ENCODE peak calls at places on chromosome 21, in nine cellular contexts. One of them, this sample, is unnamed.
A peak's percentile ranks its signal among the peaks of the same experiment; 100 is the strongest.

GRCh38 chr21:32918467-32919140 is 107.1 kb upstream of the OLIG2 start:
- DNase-seq in T47D: no peak
- DNase-seq in progenitor cell of endocrine pancreas: no peak
- DNase-seq in posterior cingulate gyrus: no peak
- DNase-seq in PC-3: no peak
- DNase-seq in frontal cortex: no peak
- DNase-seq in T-helper 2 cell: no peak
- DNase-seq in activated CD4-positive, alpha-beta T cell treated with anti-CD3 and anti-CD28 coated beads for 48 hours: no peak
- DNase-seq in nephron progenitor cell: no peak
- DNase-seq in this sample: peak; percentile 28

GRCh38 chr21:42031816-42032215 is 21.7 kb upstream of the ZBTB21 start:
- DNase-seq in T47D: no peak
- DNase-seq in progenitor cell of endocrine pancreas: no peak
- DNase-seq in posterior cingulate gyrus: no peak
- DNase-seq in PC-3: no peak
- DNase-seq in frontal cortex: no peak
- DNase-seq in T-helper 2 cell: no peak
- DNase-seq in activated CD4-positive, alpha-beta T cell treated with anti-CD3 and anti-CD28 coated beads for 48 hours: no peak
- DNase-seq in nephron progenitor cell: no peak
- DNase-seq in this sample: no peak

GRCh38 chr21:41631564-41632461 is 123.9 kb upstream of the TMPRSS2 start:
- DNase-seq in T47D: no peak
- DNase-seq in progenitor cell of endocrine pancreas: no peak
- DNase-seq in posterior cingulate gyrus: no peak
- DNase-seq in PC-3: peak; percentile 96
- DNase-seq in frontal cortex: no peak
- DNase-seq in T-helper 2 cell: no peak
- DNase-seq in activated CD4-positive, alpha-beta T cell treated with anti-CD3 and anti-CD28 coated beads for 48 hours: no peak
- DNase-seq in nephron progenitor cell: no peak
- DNase-seq in this sample: no peak

GRCh38 chr21:44898851-44899767 is 21.6 kb downstream of the ITGB2 start:
- DNase-seq in T47D: no peak
- DNase-seq in progenitor cell of endocrine pancreas: no peak
- DNase-seq in posterior cingulate gyrus: peak; percentile 19
- DNase-seq in PC-3: no peak
- DNase-seq in frontal cortex: no peak
- DNase-seq in T-helper 2 cell: no peak
- DNase-seq in activated CD4-positive, alpha-beta T cell treated with anti-CD3 and anti-CD28 coated beads for 48 hours: no peak
- DNase-seq in nephron progenitor cell: no peak
- DNase-seq in this sample: no peak

GRCh38 chr21:46424621-46425020 is 34.1 kb upstream of the DIP2A start:
- DNase-seq in T47D: no peak
- DNase-seq in progenitor cell of endocrine pancreas: no peak
- DNase-seq in posterior cingulate gyrus: no peak
- DNase-seq in PC-3: no peak
- DNase-seq in frontal cortex: no peak
- DNase-seq in T-helper 2 cell: no peak
- DNase-seq in activated CD4-positive, alpha-beta T cell treated with anti-CD3 and anti-CD28 coated beads for 48 hours: no peak
- DNase-seq in nephron progenitor cell: no peak
- DNase-seq in this sample: no peak

GRCh38 chr21:32807717-32808380 is 36.3 kb upstream of the PAXBP1 start:
- DNase-seq in T47D: no peak
- DNase-seq in progenitor cell of endocrine pancreas: no peak
- DNase-seq in posterior cingulate gyrus: no peak
- DNase-seq in PC-3: peak; percentile 25
- DNase-seq in frontal cortex: peak; percentile 18
- DNase-seq in T-helper 2 cell: no peak
- DNase-seq in activated CD4-positive, alpha-beta T cell treated with anti-CD3 and anti-CD28 coated beads for 48 hours: no peak
- DNase-seq in nephron progenitor cell: no peak
- DNase-seq in this sample: no peak

GRCh38 chr21:37550618-37551405 is 184.2 kb downstream of the DYRK1A start:
- DNase-seq in T47D: no peak
- DNase-seq in progenitor cell of endocrine pancreas: no peak
- DNase-seq in posterior cingulate gyrus: no peak
- DNase-seq in PC-3: no peak
- DNase-seq in frontal cortex: no peak
- DNase-seq in T-helper 2 cell: no peak
- DNase-seq in activated CD4-positive, alpha-beta T cell treated with anti-CD3 and anti-CD28 coated beads for 48 hours: no peak
- DNase-seq in nephron progenitor cell: no peak
- DNase-seq in this sample: no peak

GRCh38 chr21:33418686-33419085 is 15.5 kb downstream of the IFNGR2 start:
- DNase-seq in T47D: no peak
- DNase-seq in progenitor cell of endocrine pancreas: no peak
- DNase-seq in posterior cingulate gyrus: no peak
- DNase-seq in PC-3: no peak
- DNase-seq in frontal cortex: no peak
- DNase-seq in T-helper 2 cell: no peak
- DNase-seq in activated CD4-positive, alpha-beta T cell treated with anti-CD3 and anti-CD28 coated beads for 48 hours: no peak
- DNase-seq in nephron progenitor cell: no peak
- DNase-seq in this sample: no peak

GRCh38 chr21:45461369-45461750 is 56.4 kb downstream of the COL18A1 start:
- DNase-seq in T47D: no peak
- DNase-seq in progenitor cell of endocrine pancreas: no peak
- DNase-seq in posterior cingulate gyrus: peak; percentile 9
- DNase-seq in PC-3: no peak
- DNase-seq in frontal cortex: no peak
- DNase-seq in T-helper 2 cell: no peak
- DNase-seq in activated CD4-positive, alpha-beta T cell treated with anti-CD3 and anti-CD28 coated beads for 48 hours: no peak
- DNase-seq in nephron progenitor cell: no peak
- DNase-seq in this sample: no peak

GRCh38 chr21:35520869-35521268 is 471.8 kb upstream of the RUNX1 start:
- DNase-seq in T47D: no peak
- DNase-seq in progenitor cell of endocrine pancreas: no peak
- DNase-seq in posterior cingulate gyrus: no peak
- DNase-seq in PC-3: no peak
- DNase-seq in frontal cortex: no peak
- DNase-seq in T-helper 2 cell: no peak
- DNase-seq in activated CD4-positive, alpha-beta T cell treated with anti-CD3 and anti-CD28 coated beads for 48 hours: no peak
- DNase-seq in nephron progenitor cell: no peak
- DNase-seq in this sample: peak; percentile 45